ENCODE peak calls at places on chromosomes 4 and X, in nine cellular contexts. M, T, X, O, V, L, D, I and A are unnamed samples. For H3K36me3, the result is how much of the 10 kb centered on the place peaks cover.

GRCh38 chrX:10945463-10945862 is 165.7 kb upstream of the HCCS start:
- DNase-seq in V (no peak), M (no peak), L (no peak), D (no peak), O (no peak), X (no peak), T (no peak), I (no peak), A (no peak)

GRCh38 chr4:132818091-132818490 is 331.0 kb upstream of the PCDH10 start:
- DNase-seq in O (no peak), X (peak), I (no peak), V (peak), T (no peak), D (no peak), L (no peak), M (no peak), A (no peak)

GRCh38 chrX:134999469-134999868 is 8.7 kb downstream of the SMIM10 start:
- DNase-seq in O (no peak), D (peak), L (no peak), I (no peak), X (peak), M (no peak), T (no peak), V (peak), A (no peak)

GRCh38 chrX:150446995-150447394 is 83.9 kb downstream of the MAMLD1 start:
- DNase-seq in V (peak), I (no peak), D (no peak), O (no peak), T (no peak), M (no peak), X (no peak), L (no peak), A (no peak)

GRCh38 chr4:3197366-3198105 is 51.4 kb upstream of the MSANTD1 start:
- DNase-seq in D (no peak), T (no peak), L (no peak), O (no peak), I (no peak), V (no peak), M (no peak), X (no peak), A (no peak)

GRCh38 chrX:83326517-83326916 is 181.6 kb upstream of the POU3F4 start:
- DNase-seq in L (no peak), I (no peak), D (no peak), V (no peak), X (no peak), T (no peak), O (no peak), M (no peak), A (no peak)

GRCh38 chr4:132893787-132894186 is 255.3 kb upstream of the PCDH10 start:
- DNase-seq in D (no peak), I (no peak), V (no peak), M (no peak), L (no peak), X (no peak), T (no peak), O (no peak), A (no peak)

GRCh38 chr4:53734584-53735363 is 143.5 kb upstream of the LNX1 start:
- DNase-seq in X (no peak), O (no peak), I (no peak), L (no peak), V (no peak), T (no peak), D (peak), M (no peak), A (no peak)

GRCh38 chrX:15299945-15300851 is 15.2 kb downstream of the ASB11 start:
- DNase-seq in L (no peak), X (peak), T (no peak), D (peak), M (no peak), O (no peak), V (peak), I (no peak), A (no peak)

GRCh38 chrX:57607295-57608187 is 15.7 kb downstream of the ZXDB start:
- DNase-seq in V (no peak), M (no peak), I (no peak), L (no peak), O (no peak), D (peak), T (no peak), X (peak), A (no peak)

GRCh38 chr4:70721747-70722146 is at the start of gene RUFY3:
- DNase-seq in V (peak), L (no peak), I (no peak), O (peak), D (no peak), T (no peak), X (peak), M (no peak), A (no peak)

GRCh38 chr4:109879081-109879480 is 31.2 kb downstream of the LRIT3 start:
- DNase-seq in I (no peak), L (no peak), X (no peak), D (no peak), O (no peak), T (no peak), V (no peak), M (no peak), A (no peak)

GRCh38 chr4:109876634-109877265 is 28.8 kb downstream of the LRIT3 start:
- DNase-seq in M (no peak), D (no peak), L (no peak), X (no peak), T (no peak), O (no peak), V (no peak), I (no peak), A (no peak)

GRCh38 chr4:109877400-109877799 is 29.5 kb downstream of the LRIT3 start:
- DNase-seq in X (no peak), T (no peak), V (no peak), L (no peak), M (no peak), D (no peak), O (no peak), I (no peak), A (no peak)

GRCh38 chr4:109878355-109878754 is 30.4 kb downstream of the LRIT3 start:
- DNase-seq in O (no peak), I (no peak), T (no peak), X (no peak), L (no peak), M (no peak), V (no peak), D (no peak), A (no peak)

DNA sequence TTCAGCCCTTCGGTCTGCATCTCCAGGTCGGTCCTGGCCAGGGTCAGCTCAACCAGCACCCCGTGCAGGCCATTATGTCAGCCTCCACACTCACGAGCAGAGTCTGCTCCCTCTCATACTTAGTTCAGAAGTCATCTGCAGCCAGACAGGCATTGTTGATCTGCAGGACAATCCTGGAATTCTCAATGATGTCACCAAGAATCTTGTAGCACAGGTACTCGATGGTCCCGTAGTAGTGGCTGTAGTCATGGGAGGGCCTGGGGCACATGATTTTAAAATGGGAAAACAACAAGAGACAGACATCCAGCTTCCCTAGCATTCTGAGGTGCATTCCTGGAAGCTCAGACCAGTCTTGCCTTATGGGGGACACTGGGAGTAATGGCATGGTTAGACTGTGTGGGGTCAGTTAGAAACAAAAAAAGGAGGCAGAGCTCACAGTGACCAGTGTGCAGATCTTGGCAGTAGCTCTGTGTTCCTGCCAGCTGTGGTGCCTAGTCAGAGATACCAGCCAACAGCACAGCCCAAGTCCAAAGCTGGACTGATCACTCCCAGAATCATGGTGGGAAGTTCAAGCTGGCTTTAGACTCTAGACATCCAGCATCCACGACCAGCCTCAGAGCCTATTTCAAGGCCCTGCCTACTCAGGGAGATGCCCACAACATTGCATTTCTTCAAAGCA is 31.9 kb downstream of the LRIT3 start:
- DNase-seq in I (no peak), D (no peak), O (no peak), X (no peak), T (no peak), V (no peak), L (no peak), M (no peak), A (no peak)
- H3K36me3 ChIP-seq in I (under half), D (under half), O (under half), X (under half), T (under half), V (under half), L (under half), M (under half), A (under half)

GRCh38 chr4:65669981-65670330 is 333 bp downstream of the EPHA5 start:
- DNase-seq in L (no peak), M (no peak), I (no peak), T (no peak), X (no peak), O (no peak), V (no peak), D (no peak), A (no peak)
- H3K4me3 ChIP-seq in L (no peak), M (no peak), I (peak), T (no peak), X (peak), O (peak), V (peak), D (peak), A (peak)

DNA sequence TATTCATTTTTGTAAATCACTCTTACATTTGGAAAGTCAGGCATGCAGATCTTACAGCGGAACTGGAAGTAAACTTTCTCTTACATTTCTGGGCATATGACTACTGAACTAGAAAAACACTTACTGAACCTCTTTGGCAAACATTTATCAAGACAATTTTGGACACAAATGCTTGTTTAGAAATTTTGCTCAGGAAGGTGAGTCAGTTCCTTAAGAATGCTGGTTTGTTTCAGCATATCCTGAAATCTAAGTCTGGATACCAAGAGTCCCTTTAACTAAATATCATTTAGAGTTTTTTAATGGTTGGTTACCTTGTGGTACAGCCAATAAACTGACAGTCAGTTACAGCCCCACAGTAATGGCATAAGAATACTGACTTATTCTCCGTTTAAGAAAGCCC is 15.0 kb downstream of the SHISA3 start:
- DNase-seq in V (peak), D (peak), I (no peak), T (no peak), X (no peak), O (no peak), L (no peak), M (no peak), A (no peak)
- H3K36me3 ChIP-seq in V (under half), D (under half), I (under half), T (under half), X (under half), O (under half), L (under half), M (under half), A (under half)

DNA sequence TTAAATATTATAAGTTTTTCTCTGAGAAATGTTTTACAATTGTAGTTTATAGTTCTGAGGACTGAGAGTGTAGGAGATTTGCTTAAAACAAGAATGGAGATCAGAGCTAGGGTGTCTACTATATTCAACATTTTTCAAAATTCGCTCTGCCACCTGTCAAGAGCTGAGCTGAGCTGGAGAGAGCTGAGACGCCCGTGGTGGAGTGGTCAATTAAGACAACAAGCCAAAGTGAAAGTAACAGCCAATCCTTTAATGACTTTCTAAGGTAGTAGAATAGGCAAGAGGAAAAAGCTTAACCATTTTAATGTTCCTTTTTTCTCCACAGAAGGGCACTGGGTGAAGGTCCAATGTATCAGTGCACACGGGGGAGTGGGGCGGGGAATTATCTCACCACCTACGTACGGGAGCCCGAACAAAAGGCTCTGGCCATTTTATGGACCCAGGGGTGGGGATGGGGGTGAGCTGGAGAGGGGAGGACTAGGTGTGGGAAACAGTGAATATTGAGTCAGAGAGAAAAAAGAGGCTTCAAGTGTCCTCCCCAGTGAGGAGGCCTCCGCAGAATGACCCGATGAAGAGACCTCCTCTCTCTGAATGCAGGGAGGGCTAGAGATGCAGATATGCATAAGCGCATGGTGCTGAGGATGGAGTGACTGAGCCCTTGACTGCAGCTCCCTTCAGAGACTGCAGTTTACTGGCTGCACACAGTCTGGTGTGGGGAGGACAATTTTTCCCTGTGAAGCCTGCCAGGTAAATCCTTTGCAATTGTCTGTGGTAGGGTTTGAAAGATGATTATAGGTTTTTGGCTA is 60.8 kb downstream of the SPCS3 start:
- DNase-seq in D (no peak), O (no peak), T (no peak), M (no peak), X (no peak), I (no peak), V (no peak), L (no peak), A (no peak)
- H3K4me3 ChIP-seq in D (no peak), O (peak), T (no peak), M (no peak), X (no peak), I (no peak), V (no peak), L (no peak), A (no peak)

DNA sequence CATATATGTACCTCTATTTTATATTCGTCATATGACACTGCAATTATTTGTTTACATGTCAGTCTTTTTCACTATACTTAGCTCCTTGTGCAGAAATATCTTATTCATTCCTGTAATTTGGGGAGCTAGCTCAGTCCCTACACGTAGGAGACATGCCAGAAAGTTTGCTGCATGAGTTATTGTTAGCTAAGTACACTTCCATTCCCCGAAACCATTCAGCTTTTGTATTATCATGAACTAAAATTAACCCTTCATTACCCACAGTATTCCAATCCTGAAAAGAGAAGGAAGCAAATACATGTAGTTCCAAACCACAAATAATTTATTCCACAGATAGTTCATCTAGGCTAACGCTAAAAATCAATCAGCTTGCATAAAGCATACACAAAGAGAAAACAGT is 10.2 kb downstream of the CBR4 start:
- DNase-seq in X (no peak), O (no peak), V (no peak), D (no peak), I (no peak), T (no peak), M (no peak), L (no peak), A (no peak)
- H3K36me3 ChIP-seq in X (under half), O (under half), V (under half), D (under half), I (under half), T (under half), M (under half), L (under half), A (half or more)

DNA sequence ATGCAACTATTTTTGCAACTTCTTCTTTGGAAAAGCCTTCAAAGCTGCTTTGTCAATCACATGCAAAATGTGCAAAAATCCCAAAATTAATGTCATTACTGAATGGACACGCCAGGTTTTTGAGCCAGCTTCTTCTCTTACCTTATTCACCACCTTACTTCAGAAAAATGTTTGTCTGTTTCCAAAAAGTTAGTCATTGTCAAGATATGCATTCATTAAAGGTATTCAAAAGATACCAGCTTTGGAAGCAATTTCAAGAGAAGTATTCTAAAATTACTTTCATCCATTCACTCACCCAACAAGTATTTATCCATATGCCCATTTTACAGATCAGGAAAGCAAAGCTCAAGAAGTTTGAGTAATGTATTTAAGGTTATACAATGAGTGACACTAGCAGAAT is 2.3 kb upstream of the SEPSECS start:
- DNase-seq in T (no peak), I (no peak), M (no peak), L (no peak), D (no peak), O (no peak), V (no peak), X (no peak), A (no peak)
- H3K4me3 ChIP-seq in T (no peak), I (no peak), M (no peak), L (no peak), D (no peak), O (no peak), V (no peak), X (no peak), A (no peak)

GRCh38 chr4:1221155-1221870 is 27.6 kb downstream of the CTBP1 start:
- DNase-seq in D (no peak), L (no peak), X (no peak), O (no peak), I (no peak), T (no peak), M (no peak), V (no peak), A (no peak)
- H3K36me3 ChIP-seq in D (under half), L (under half), X (under half), O (under half), I (half or more), T (under half), M (under half), V (half or more), A (half or more)

GRCh38 chr4:145703850-145704528 is 24.0 kb downstream of the C4orf51 start:
- DNase-seq in O (no peak), X (no peak), V (no peak), D (no peak), I (no peak), T (no peak), M (no peak), L (no peak), A (no peak)
- H3K4me3 ChIP-seq in O (no peak), X (no peak), V (no peak), D (no peak), I (no peak), T (no peak), M (no peak), L (no peak), A (no peak)

GRCh38 chr4:83062748-83063147 is 27.8 kb downstream of the COPS4 start:
- DNase-seq in X (no peak), O (no peak), M (no peak), I (no peak), T (no peak), V (peak), D (no peak), L (no peak), A (no peak)
- H3K36me3 ChIP-seq in X (under half), O (under half), M (under half), I (half or more), T (under half), V (under half), D (half or more), L (under half), A (under half)

GRCh38 chrX:115564243-115564642 is 3.3 kb downstream of the PLS3 start:
- DNase-seq in X (no peak), I (no peak), D (no peak), L (no peak), O (no peak), V (no peak), T (no peak), M (no peak), A (no peak)
- H3K4me3 ChIP-seq in X (no peak), I (peak), D (no peak), L (no peak), O (no peak), V (no peak), T (no peak), M (no peak), A (no peak)